ENCODE peak calls at places on chromosomes 3 and 15, in nine cellular contexts. G is HEK293T; Y is GM03348; Q is pancreas; H is sciatic nerve; D is stimulated activated CD8-positive, alpha-beta memory T cell treated with anti-CD3 and anti-CD28 coated beads, Interleukin-7, amount 100 ng/mL, for 4 hours; T is kidney glomerular epithelial cell; P is GM04504; K is HTR-8/SVneo. W is an unnamed sample.

GRCh38 chr15:92527197-92527596 is 128.4 kb downstream of the FAM174B start:
- DNase-seq in G (no peak), Y (no peak), Q (peak), H (no peak), D (no peak), T (no peak), P (no peak), K (no peak), W (no peak)

GRCh38 chr3:73511555-73511954 is 113.2 kb downstream of the PDZRN3 start:
- DNase-seq in G (no peak), Y (no peak), Q (no peak), H (no peak), D (no peak), T (no peak), P (no peak), K (no peak), W (no peak)

GRCh38 chr15:74431645-74432044 is 2.1 kb downstream of the SEMA7A start:
- DNase-seq in G (no peak), Y (no peak), Q (no peak), H (no peak), D (no peak), T (no peak), P (no peak), K (no peak), W (no peak)

GRCh38 chr15:42152196-42152920 is 4.1 kb downstream of the PLA2G4F start:
- DNase-seq in G (no peak), Y (peak), Q (peak), H (peak), D (no peak), T (no peak), P (no peak), K (no peak), W (no peak)

GRCh38 chr3:188139466-188139865 is 14.5 kb upstream of the LPP start:
- DNase-seq in G (no peak), Y (no peak), Q (no peak), H (no peak), D (no peak), T (no peak), P (no peak), K (no peak), W (no peak)

GRCh38 chr15:40150163-40150925 is 10.5 kb upstream of the BUB1B start:
- DNase-seq in G (no peak), Y (no peak), Q (peak), H (no peak), D (no peak), T (peak), P (no peak), K (peak), W (peak)

GRCh38 chr3:151085889-151086483 is 522 bp downstream of the MED12L start:
- DNase-seq in G (peak), Y (peak), Q (peak), H (peak), D (no peak), T (no peak), P (no peak), K (peak), W (no peak)

GRCh38 chr15:55791576-55792400 is 48.8 kb upstream of the PRTG start:
- DNase-seq in G (no peak), Y (peak), Q (no peak), H (no peak), D (no peak), T (peak), P (peak), K (no peak), W (no peak)

GRCh38 chr3:53833650-53834049 is 12.6 kb downstream of the CHDH start:
- DNase-seq in G (no peak), Y (no peak), Q (no peak), H (no peak), D (no peak), T (no peak), P (no peak), K (no peak), W (no peak)

GRCh38 chr15:78880242-78880533 is 7.5 kb downstream of the MORF4L1 start:
- DNase-seq in G (no peak), Y (no peak), Q (no peak), H (no peak), D (no peak), T (peak), P (no peak), K (no peak), W (no peak)

GRCh38 chr3:73399106-73399505 is 225.6 kb downstream of the PDZRN3 start:
- DNase-seq in G (no peak), Y (no peak), Q (no peak), H (no peak), D (no peak), T (no peak), P (no peak), K (no peak), W (no peak)

GRCh38 chr3:24623657-24624056 is 129.0 kb upstream of the THRB start:
- DNase-seq in G (no peak), Y (no peak), Q (no peak), H (no peak), D (no peak), T (no peak), P (no peak), K (no peak), W (no peak)